ENCODE peak calls at places on chromosomes 11 and 22, in ten cellular contexts. O, F, V, D, S, J, M, I, Z and H are unnamed samples.

GRCh38 chr11:45383229-45383628 is 97.1 kb upstream of the SYT13 start:
- DNase-seq in V (no peak), M (peak), O (no peak), J (no peak), Z (no peak), D (peak), F (no peak), S (no peak), I (no peak), H (no peak)

GRCh38 chr11:47234669-47235075 is 13.9 kb downstream of the ACP2 start:
- DNase-seq in S (no peak), I (peak), D (no peak), M (no peak), J (peak), V (no peak), Z (peak), F (peak), O (no peak), H (no peak)

GRCh38 chr11:67466367-67466766 is 2.7 kb downstream of the TMEM134 start:
- DNase-seq in Z (no peak), D (no peak), I (peak), M (no peak), V (no peak), F (no peak), O (no peak), J (no peak), S (no peak), H (no peak)

GRCh38 chr11:31106963-31107576 is 262.5 kb downstream of the DCDC1 start:
- DNase-seq in J (no peak), V (peak), Z (peak), F (peak), I (peak), M (peak), O (no peak), S (peak), D (peak), H (peak)

GRCh38 chr11:2272241-2272945 is 2.0 kb upstream of the ASCL2 start:
- DNase-seq in F (no peak), I (no peak), V (no peak), M (no peak), D (no peak), J (no peak), Z (no peak), S (no peak), O (peak), H (peak)

GRCh38 chr11:66069715-66070603 is at the start of gene PACS1:
- DNase-seq in J (peak), D (peak), I (peak), M (peak), Z (peak), S (peak), O (peak), V (no peak), F (peak), H (peak)

GRCh38 chr11:117392001-117392690 is 64.5 kb downstream of the CEP164 start:
- DNase-seq in F (no peak), V (no peak), M (no peak), S (no peak), O (no peak), J (no peak), I (no peak), D (no peak), Z (no peak), H (no peak)

GRCh38 chr11:12704049-12704448 is 29.8 kb downstream of the TEAD1 start:
- DNase-seq in O (no peak), Z (no peak), J (no peak), F (no peak), V (no peak), I (no peak), D (peak), S (no peak), M (no peak), H (no peak)

GRCh38 chr11:64089915-64090810 is 54.4 kb downstream of the FLRT1 start:
- DNase-seq in Z (no peak), V (no peak), M (peak), I (no peak), O (no peak), S (no peak), D (no peak), J (no peak), F (no peak), H (no peak)
- H3K4me3 ChIP-seq in Z (no peak), V (no peak), M (no peak), I (no peak), O (no peak), S (no peak), D (no peak), J (no peak), F (no peak), H (no peak)

DNA sequence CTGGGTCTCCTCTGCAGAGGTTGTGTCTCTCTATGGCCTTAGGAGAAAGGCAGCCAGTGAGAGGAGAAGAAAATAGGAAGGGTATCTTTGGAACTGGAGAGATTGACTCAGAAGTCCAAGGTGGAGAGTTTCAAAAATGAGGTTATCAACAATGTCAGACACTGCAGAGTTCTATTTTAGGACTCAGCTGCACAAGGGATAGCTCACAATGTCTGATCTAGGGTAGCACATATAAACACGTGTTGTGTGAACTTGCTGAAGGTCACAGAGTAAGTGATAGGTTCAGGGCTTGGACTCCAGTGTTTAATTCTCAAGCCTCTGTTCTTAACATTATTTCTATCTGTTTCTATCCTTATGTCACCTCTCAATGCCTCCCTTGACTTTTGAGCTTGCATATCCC is 305.0 kb upstream of the LARGE1 start:
- DNase-seq in S (peak), V (no peak), D (no peak), F (no peak), I (no peak), M (no peak), Z (no peak), O (no peak), J (no peak), H (no peak)
- H3K4me3 ChIP-seq in S (no peak), V (no peak), D (no peak), F (no peak), I (no peak), M (no peak), Z (no peak), O (no peak), J (no peak), H (no peak)

GRCh38 chr11:16001899-16002426 is 354.4 kb downstream of the SOX6 start:
- DNase-seq in J (no peak), D (peak), O (no peak), S (no peak), Z (no peak), F (no peak), V (no peak), I (no peak), M (peak), H (peak)
- H3K4me3 ChIP-seq in J (no peak), D (peak), O (no peak), S (no peak), Z (no peak), F (no peak), V (no peak), I (no peak), M (no peak), H (no peak)

DNA sequence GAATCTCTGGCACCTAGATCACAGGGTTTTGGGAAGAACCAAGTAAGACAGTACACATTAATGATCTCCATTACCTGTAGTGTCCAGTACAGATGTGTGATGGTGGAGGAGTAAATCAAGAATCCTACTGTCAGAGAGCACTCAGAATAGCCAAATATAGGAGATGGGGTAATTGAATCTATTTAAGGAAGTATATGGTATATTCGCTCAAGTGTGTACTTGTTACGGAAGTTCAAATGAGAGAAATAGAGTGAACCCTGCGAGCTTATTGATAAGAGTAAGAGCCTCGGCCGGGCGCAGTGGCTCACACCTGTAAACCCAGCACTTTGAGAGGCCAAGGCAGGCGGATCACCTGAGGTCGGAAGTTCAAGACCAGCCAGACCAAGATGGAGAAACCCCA is 2.2 kb downstream of the SPCS2 start:
- DNase-seq in M (no peak), Z (no peak), I (no peak), F (no peak), V (no peak), S (no peak), J (no peak), O (no peak), D (peak), H (no peak)
- H3K4me3 ChIP-seq in M (peak), Z (no peak), I (no peak), F (no peak), V (no peak), S (no peak), J (no peak), O (no peak), D (peak), H (no peak)

DNA sequence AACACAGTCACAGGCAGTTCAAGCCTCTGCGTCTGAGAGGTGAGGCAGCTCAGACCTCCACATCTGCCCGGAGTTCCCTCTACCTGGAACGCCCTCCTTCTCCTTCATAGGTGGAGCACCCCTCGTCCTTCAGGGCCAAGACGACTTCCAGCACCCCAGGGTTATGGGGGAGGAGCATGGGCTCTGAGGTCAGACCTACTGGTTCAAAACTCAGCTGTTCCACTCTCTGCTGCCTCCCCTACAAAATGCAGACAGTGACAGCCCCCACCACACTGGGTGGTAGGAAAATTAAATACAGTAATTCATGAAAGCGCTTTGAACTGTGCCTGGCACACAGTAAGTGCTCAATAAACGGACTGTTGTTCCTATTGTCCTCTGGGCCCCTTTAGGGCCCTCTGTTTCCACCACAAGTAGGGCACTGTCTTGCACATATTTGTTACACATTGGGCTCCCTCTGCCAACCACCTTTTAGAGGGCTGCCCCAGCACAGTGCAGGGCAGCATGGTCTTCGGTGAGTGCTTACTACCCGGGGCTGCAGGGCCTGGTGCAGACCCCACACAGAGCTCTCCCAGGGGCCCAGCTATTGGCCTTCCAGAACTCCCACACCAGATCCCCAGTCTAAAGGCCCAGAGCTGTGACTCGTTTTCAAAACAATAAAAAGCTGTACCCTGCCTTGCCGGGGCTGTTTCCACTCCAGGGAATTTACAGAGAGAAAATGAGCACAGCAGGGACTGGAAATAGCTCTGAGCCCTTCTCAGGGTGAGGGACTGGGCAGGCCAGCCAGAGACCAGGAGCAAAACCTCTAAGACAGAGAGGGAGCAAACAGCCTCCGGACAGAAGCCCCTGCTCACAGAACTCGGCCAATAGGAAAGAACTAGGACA is 2.5 kb downstream of the TMEM184B start:
- DNase-seq in V (no peak), M (peak), J (no peak), O (no peak), S (no peak), D (no peak), Z (no peak), F (no peak), I (no peak), H (no peak)
- H3K4me3 ChIP-seq in V (no peak), M (no peak), J (no peak), O (no peak), S (no peak), D (no peak), Z (no peak), F (peak), I (no peak), H (no peak)